ENCODE peak calls at places on chromosomes 11 and 22, in ten cellular contexts. Z is sciatic nerve; R is effector memory CD8-positive, alpha-beta T cell; D is skeletal muscle cell; M is Kasumi-1; C is HEK293T; H is GM03348; K is H1; E is T-cell; X is substantia nigra. L is an unnamed sample.

GRCh38 chr22:26513852-26514251 is 1.6 kb upstream of the TFIP11 start:
- DNase-seq in Z (no peak), D (no peak), H (no peak), X (no peak), C (no peak), E (no peak), K (no peak), M (no peak), R (no peak), L (no peak)

GRCh38 chr22:39299829-39300178 is 19.6 kb downstream of the RPL3 start:
- DNase-seq in M (no peak), E (no peak), X (no peak), C (no peak), K (no peak), D (no peak), Z (no peak), H (no peak), R (no peak), L (no peak)

GRCh38 chr22:23267225-23268043 is 87.1 kb downstream of the BCR start:
- DNase-seq in M (no peak), D (no peak), C (no peak), E (no peak), R (no peak), Z (no peak), X (no peak), K (no peak), H (no peak), L (no peak)

GRCh38 chr11:29293825-29294224 is 723.0 kb downstream of the KCNA4 start:
- DNase-seq in C (no peak), Z (no peak), E (no peak), K (no peak), R (no peak), X (no peak), H (peak), D (peak), M (no peak), L (no peak)

GRCh38 chr11:14435717-14436116 is 63.9 kb downstream of the COPB1 start:
- DNase-seq in E (no peak), X (no peak), M (peak), Z (no peak), C (no peak), D (no peak), K (no peak), R (peak), H (no peak), L (peak)

GRCh38 chr22:26589367-26589844 is 526 bp downstream of the TPST2 start:
- DNase-seq in D (no peak), K (peak), H (peak), X (no peak), M (peak), E (peak), C (peak), Z (peak), R (no peak), L (peak)

GRCh38 chr22:40258463-40259046 is 80.8 kb downstream of the TNRC6B start:
- DNase-seq in C (no peak), K (no peak), H (no peak), D (peak), X (no peak), M (no peak), R (no peak), E (no peak), Z (no peak), L (no peak)

GRCh38 chr22:27383896-27384295 is 417.7 kb downstream of the MN1 start:
- DNase-seq in Z (no peak), H (no peak), K (no peak), X (no peak), M (no peak), E (no peak), C (no peak), R (no peak), D (no peak), L (no peak)

GRCh38 chr22:43969021-43969878 is 14.0 kb downstream of the SAMM50 start:
- DNase-seq in H (no peak), Z (peak), R (no peak), M (no peak), K (no peak), D (no peak), C (no peak), E (no peak), X (no peak), L (no peak)

GRCh38 chr11:57764527-57764926 is 2.9 kb downstream of the CTNND1 start:
- DNase-seq in D (no peak), M (no peak), E (no peak), X (no peak), C (no peak), Z (no peak), R (no peak), H (no peak), K (no peak), L (no peak)

GRCh38 chr11:77723024-77723423 is 85.4 kb upstream of the CLNS1A start:
- DNase-seq in E (no peak), K (no peak), M (no peak), C (no peak), D (no peak), X (no peak), R (no peak), Z (no peak), H (no peak), L (no peak)

GRCh38 chr22:29055192-29055830 is 6.3 kb downstream of the C22orf31 start:
- DNase-seq in H (no peak), R (no peak), X (no peak), C (no peak), K (no peak), E (no peak), Z (no peak), M (no peak), D (no peak), L (no peak)

GRCh38 chr11:74232316-74232950 is 61.3 kb downstream of the PPME1 start:
- DNase-seq in Z (no peak), E (peak), K (no peak), D (no peak), C (no peak), X (no peak), R (no peak), H (no peak), M (no peak), L (no peak)

GRCh38 chr11:106178361-106178760 is 100.9 kb downstream of the AASDHPPT start:
- DNase-seq in R (no peak), M (no peak), K (no peak), Z (no peak), C (no peak), H (no peak), E (no peak), D (no peak), X (no peak), L (no peak)

GRCh38 chr11:116646191-116646590 is 126.6 kb downstream of the BUD13 start:
- DNase-seq in D (no peak), Z (no peak), K (no peak), R (no peak), X (no peak), E (no peak), C (no peak), H (no peak), M (no peak), L (no peak)

GRCh38 chr11:107468596-107468995 is 11.0 kb upstream of the CWF19L2 start:
- DNase-seq in D (peak), X (no peak), R (no peak), E (no peak), C (no peak), M (peak), H (no peak), Z (no peak), K (no peak), L (no peak)

GRCh38 chr11:62889484-62890437 is 9.1 kb downstream of the SLC3A2 start:
- DNase-seq in E (no peak), R (no peak), X (no peak), K (no peak), M (peak), H (peak), Z (no peak), C (peak), D (no peak), L (no peak)

GRCh38 chr11:134047586-134047999 is 21.3 kb upstream of the JAM3 start:
- DNase-seq in R (no peak), E (no peak), X (no peak), D (no peak), C (no peak), K (no peak), H (peak), M (no peak), Z (peak), L (no peak)

GRCh38 chr11:75525433-75526191 is at the start of gene GDPD5:
- DNase-seq in C (peak), D (peak), X (peak), K (peak), R (peak), Z (peak), E (peak), H (peak), M (peak), L (peak)

GRCh38 chr22:50131894-50132293 is 38.6 kb upstream of the PANX2 start:
- DNase-seq in R (no peak), X (no peak), Z (no peak), K (no peak), C (no peak), D (no peak), E (no peak), M (no peak), H (no peak), L (no peak)

GRCh38 chr11:33664166-33664565 is 36.5 kb downstream of the C11orf91 start:
- DNase-seq in Z (no peak), K (no peak), D (no peak), M (no peak), E (no peak), H (no peak), X (no peak), R (no peak), C (no peak), L (no peak)

GRCh38 chr11:110991621-110992355 is 253.7 kb upstream of the POU2AF2 start:
- DNase-seq in M (no peak), X (peak), Z (peak), H (peak), R (no peak), E (no peak), C (no peak), D (peak), K (no peak), L (no peak)

GRCh38 chr22:42877597-42878340 is 20.7 kb upstream of the ARFGAP3 start:
- DNase-seq in M (no peak), E (no peak), R (no peak), D (no peak), X (no peak), H (no peak), Z (no peak), C (no peak), K (no peak), L (no peak)

GRCh38 chr22:38176170-38176741 is 5.4 kb downstream of the PLA2G6 start:
- DNase-seq in E (peak), D (peak), Z (no peak), H (peak), C (no peak), R (no peak), M (peak), X (peak), K (no peak), L (peak)